ENCODE peak calls at places on chromosome 7, in seven cellular contexts. H is Panc1, V is cardiac fibroblast, Q is HFF-Myc, F is ovary, K is IMR-90, Y is nephron progenitor cell. I is an unnamed sample.
A peak's percentile ranks its signal among the peaks of the same experiment; 100 is the strongest.

GRCh38 chr7:974172-974571 is 1.2 kb downstream of the COX19 start:
- DNase-seq in H (no peak), V (peak; percentile 47), Q (no peak), F (no peak), K (no peak), Y (no peak), I (no peak)

GRCh38 chr7:139591550-139592195 is 68.2 kb downstream of the CLEC2L start:
- DNase-seq in H (no peak), V (no peak), Q (no peak), F (no peak), K (no peak), Y (no peak), I (no peak)

GRCh38 chr7:100811480-100811879 is 15.8 kb downstream of the EPHB4 start:
- DNase-seq in H (no peak), V (no peak), Q (no peak), F (no peak), K (no peak), Y (no peak), I (no peak)

GRCh38 chr7:114916261-114916892 is 5.5 kb upstream of the MDFIC start:
- DNase-seq in H (no peak), V (no peak), Q (no peak), F (no peak), K (no peak), Y (no peak), I (no peak)

GRCh38 chr7:17408245-17408903 is 109.9 kb downstream of the AHR start:
- DNase-seq in H (peak; percentile 96), V (peak; percentile 97), Q (peak; percentile 75), F (peak; percentile 71), K (peak; percentile 95), Y (no peak), I (no peak)

GRCh38 chr7:87016606-87017005 is 42.8 kb downstream of the ELAPOR2 start:
- DNase-seq in H (no peak), V (no peak), Q (no peak), F (no peak), K (no peak), Y (no peak), I (no peak)

GRCh38 chr7:92131093-92131492 is 3.2 kb downstream of the CYP51A1 start:
- DNase-seq in H (no peak), V (no peak), Q (no peak), F (no peak), K (no peak), Y (no peak), I (no peak)

GRCh38 chr7:158468225-158468624 is 119.4 kb downstream of the PTPRN2 start:
- DNase-seq in H (no peak), V (no peak), Q (no peak), F (no peak), K (no peak), Y (no peak), I (no peak)

GRCh38 chr7:46208635-46209525 is 287.8 kb upstream of the IGFBP3 start:
- DNase-seq in H (no peak), V (no peak), Q (no peak), F (no peak), K (no peak), Y (no peak), I (no peak)

GRCh38 chr7:70856889-70857511 is 274.9 kb upstream of the GALNT17 start:
- DNase-seq in H (peak; percentile 48), V (peak; percentile 68), Q (peak; percentile 20), F (peak; percentile 79), K (peak; percentile 33), Y (peak; percentile 96), I (peak; percentile 89)

GRCh38 chr7:105010538-105011523 is 3.2 kb upstream of the KMT2E start:
- DNase-seq in H (no peak), V (no peak), Q (no peak), F (no peak), K (peak; percentile 29), Y (no peak), I (no peak)

GRCh38 chr7:22801907-22802306 is 20.7 kb downstream of the TOMM7 start:
- DNase-seq in H (no peak), V (no peak), Q (no peak), F (no peak), K (no peak), Y (no peak), I (no peak)

GRCh38 chr7:90530263-90530662 is 60.8 kb downstream of the PTTG1IP2 start:
- DNase-seq in H (no peak), V (peak; percentile 70), Q (peak; percentile 14), F (no peak), K (peak; percentile 23), Y (no peak), I (no peak)

GRCh38 chr7:28378574-28379149 is 33.7 kb upstream of the CREB5 start:
- DNase-seq in H (no peak), V (peak; percentile 17), Q (no peak), F (no peak), K (peak; percentile 34), Y (no peak), I (no peak)

GRCh38 chr7:95213809-95214492 is 110.4 kb downstream of the PON1 start:
- DNase-seq in H (no peak), V (peak; percentile 73), Q (no peak), F (peak; percentile 25), K (no peak), Y (no peak), I (no peak)

GRCh38 chr7:28672397-28672797 is 260.1 kb downstream of the CREB5 start:
- DNase-seq in H (no peak), V (no peak), Q (no peak), F (no peak), K (no peak), Y (no peak), I (no peak)

GRCh38 chr7:90726623-90727022 is 130.5 kb downstream of the CDK14 start:
- DNase-seq in H (no peak), V (peak; percentile 41), Q (no peak), F (no peak), K (peak; percentile 78), Y (no peak), I (no peak)

GRCh38 chr7:19017374-19017773 is 100.1 kb downstream of the TWIST1 start:
- DNase-seq in H (no peak), V (no peak), Q (no peak), F (no peak), K (no peak), Y (no peak), I (no peak)
- TF ChIP-seq CTCF in H (no peak), V (peak; percentile 17), Q (no peak), F (no peak), K (no peak), Y (no peak), I (peak; percentile 24)

GRCh38 chr7:98997836-98998235 is 119.5 kb downstream of the TRRAP start:
- DNase-seq in H (no peak), V (no peak), Q (no peak), F (no peak), K (no peak), Y (no peak), I (no peak)
- TF ChIP-seq CTCF in H (no peak), V (no peak), Q (no peak), F (no peak), K (no peak), Y (no peak), I (no peak)

DNA sequence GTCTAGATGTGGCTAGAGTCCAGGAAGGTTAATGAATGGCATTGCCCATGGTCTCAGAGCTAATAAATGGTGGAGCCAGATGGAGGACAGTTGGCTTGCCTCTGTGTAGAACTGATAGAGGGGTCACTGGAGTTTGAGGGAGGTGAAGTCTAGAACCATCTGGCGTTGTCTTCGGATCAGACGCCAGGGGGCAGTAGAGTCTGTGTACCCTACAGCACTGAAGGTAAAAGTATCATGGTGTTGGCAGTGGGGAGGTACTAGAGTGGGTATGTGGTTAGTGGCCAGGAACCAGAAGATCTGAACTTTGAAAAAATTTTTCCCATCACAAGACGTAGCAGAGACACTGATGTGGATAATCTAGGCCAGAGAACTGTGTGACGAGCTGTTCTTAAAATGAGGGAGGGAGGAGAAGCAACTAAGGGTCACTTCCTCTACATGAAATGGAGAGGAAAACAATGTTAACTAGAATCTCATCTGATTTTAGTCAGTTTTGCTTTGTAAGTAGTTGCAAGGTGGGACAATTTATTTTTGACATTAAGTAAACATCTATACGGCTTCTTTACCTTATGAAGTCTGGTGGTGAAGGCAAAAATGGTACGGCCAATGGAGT is 227.9 kb upstream of the PRSS58 start:
- DNase-seq in H (no peak), V (peak; percentile 28), Q (no peak), F (no peak), K (no peak), Y (peak; percentile 18), I (no peak)
- TF ChIP-seq CTCF in H (peak; percentile 45), V (peak; percentile 59), Q (peak; percentile 74), F (no peak), K (peak; percentile 44), Y (peak; percentile 35), I (peak; percentile 50)

GRCh38 chr7:141328290-141328689 is 222.9 kb upstream of the AGK start:
- DNase-seq in H (no peak), V (no peak), Q (no peak), F (no peak), K (no peak), Y (no peak), I (no peak)
- TF ChIP-seq CTCF in H (no peak), V (no peak), Q (no peak), F (no peak), K (no peak), Y (no peak), I (no peak)

DNA sequence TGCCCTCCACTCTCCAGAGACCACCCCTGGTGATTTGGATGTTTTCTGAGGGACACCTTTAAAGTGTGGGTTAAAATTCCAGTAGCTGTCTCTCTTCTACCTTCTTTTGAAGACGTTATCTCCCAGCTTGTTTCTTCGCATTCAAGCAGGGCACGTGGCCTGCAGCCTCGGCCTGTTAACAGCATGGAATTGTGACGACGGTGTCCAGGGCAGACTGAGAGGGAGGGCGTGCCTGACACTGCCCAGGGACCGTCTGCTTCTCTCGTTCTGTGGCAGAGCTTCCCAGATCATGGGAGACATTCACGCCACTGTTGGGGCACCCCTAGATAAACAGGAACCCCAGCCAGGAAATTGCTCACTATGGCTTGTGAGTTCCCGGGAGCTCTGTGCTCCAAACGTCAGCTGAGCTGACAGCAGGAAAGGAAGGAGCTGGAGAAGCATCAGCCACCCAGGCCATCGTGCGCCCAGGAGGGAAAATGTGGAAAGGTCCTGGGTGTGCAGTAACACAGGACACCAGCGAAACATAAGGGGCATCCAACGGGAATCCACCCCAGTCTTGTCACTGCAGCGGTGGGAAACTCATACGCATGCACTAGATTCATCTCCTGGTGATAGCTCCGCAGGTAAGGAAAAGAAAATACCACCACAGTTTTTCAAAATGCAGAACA is 41.1 kb upstream of the RBM33 start:
- DNase-seq in H (no peak), V (no peak), Q (no peak), F (no peak), K (no peak), Y (no peak), I (no peak)
- TF ChIP-seq CTCF in H (no peak), V (no peak), Q (no peak), F (no peak), K (no peak), Y (no peak), I (no peak)